ENCODE peak calls at places on chromosomes 16 and 17, in nine cellular contexts. One of them, this sample, is unnamed.

GRCh38 chr17:62848334-62848733 is 40.2 kb upstream of the MARCHF10 start:
- DNase-seq in HFFc6: no peak
- DNase-seq in stimulated activated CD4-positive, alpha-beta T cell treated with anti-CD3 and anti-CD28 coated beads, Interleukin-15, amount 100 ng/mL, for 48 hours: no peak
- DNase-seq in HT1080: no peak
- DNase-seq in GOT3: no peak
- DNase-seq in right atrium auricular region: no peak
- DNase-seq in bronchial epithelial cell: no peak
- DNase-seq in adrenal gland: no peak
- DNase-seq in activated CD8-positive, alpha-beta T cell treated with anti-CD3 and anti-CD28 coated beads, Interleukin-2, amount 10 ng/mL, durations not matched to agents 7 days and 5 days: no peak
- DNase-seq in this sample: no peak

GRCh38 chr17:48429638-48430586 is at the start of gene SKAP1:
- DNase-seq in HFFc6: no peak
- DNase-seq in stimulated activated CD4-positive, alpha-beta T cell treated with anti-CD3 and anti-CD28 coated beads, Interleukin-15, amount 100 ng/mL, for 48 hours: no peak
- DNase-seq in HT1080: no peak
- DNase-seq in GOT3: no peak
- DNase-seq in right atrium auricular region: no peak
- DNase-seq in bronchial epithelial cell: no peak
- DNase-seq in adrenal gland: peak; percentile 38
- DNase-seq in activated CD8-positive, alpha-beta T cell treated with anti-CD3 and anti-CD28 coated beads, Interleukin-2, amount 10 ng/mL, durations not matched to agents 7 days and 5 days: peak; percentile 67
- DNase-seq in this sample: no peak

GRCh38 chr16:660459-661183 is 7.3 kb upstream of the RHOT2 start:
- DNase-seq in HFFc6: peak; percentile 76
- DNase-seq in stimulated activated CD4-positive, alpha-beta T cell treated with anti-CD3 and anti-CD28 coated beads, Interleukin-15, amount 100 ng/mL, for 48 hours: peak; percentile 59
- DNase-seq in HT1080: no peak
- DNase-seq in GOT3: no peak
- DNase-seq in right atrium auricular region: peak; percentile 89
- DNase-seq in bronchial epithelial cell: peak; percentile 65
- DNase-seq in adrenal gland: peak; percentile 94
- DNase-seq in activated CD8-positive, alpha-beta T cell treated with anti-CD3 and anti-CD28 coated beads, Interleukin-2, amount 10 ng/mL, durations not matched to agents 7 days and 5 days: peak; percentile 67
- DNase-seq in this sample: peak; percentile 88

GRCh38 chr17:2593846-2594656 is 597 bp downstream of the PAFAH1B1 start:
- DNase-seq in HFFc6: peak; percentile 32
- DNase-seq in stimulated activated CD4-positive, alpha-beta T cell treated with anti-CD3 and anti-CD28 coated beads, Interleukin-15, amount 100 ng/mL, for 48 hours: peak; percentile 72
- DNase-seq in HT1080: peak; percentile 36
- DNase-seq in GOT3: no peak
- DNase-seq in right atrium auricular region: peak; percentile 75
- DNase-seq in bronchial epithelial cell: peak; percentile 37
- DNase-seq in adrenal gland: peak; percentile 88
- DNase-seq in activated CD8-positive, alpha-beta T cell treated with anti-CD3 and anti-CD28 coated beads, Interleukin-2, amount 10 ng/mL, durations not matched to agents 7 days and 5 days: peak; percentile 87
- DNase-seq in this sample: peak; percentile 79

GRCh38 chr16:55475919-55476318 is 3.1 kb upstream of the MMP2 start:
- DNase-seq in HFFc6: no peak
- DNase-seq in stimulated activated CD4-positive, alpha-beta T cell treated with anti-CD3 and anti-CD28 coated beads, Interleukin-15, amount 100 ng/mL, for 48 hours: no peak
- DNase-seq in HT1080: no peak
- DNase-seq in GOT3: no peak
- DNase-seq in right atrium auricular region: no peak
- DNase-seq in bronchial epithelial cell: no peak
- DNase-seq in adrenal gland: no peak
- DNase-seq in activated CD8-positive, alpha-beta T cell treated with anti-CD3 and anti-CD28 coated beads, Interleukin-2, amount 10 ng/mL, durations not matched to agents 7 days and 5 days: no peak
- DNase-seq in this sample: no peak

GRCh38 chr17:80738020-80738380 is 193.4 kb downstream of the RPTOR start:
- DNase-seq in HFFc6: no peak
- DNase-seq in stimulated activated CD4-positive, alpha-beta T cell treated with anti-CD3 and anti-CD28 coated beads, Interleukin-15, amount 100 ng/mL, for 48 hours: no peak
- DNase-seq in HT1080: no peak
- DNase-seq in GOT3: no peak
- DNase-seq in right atrium auricular region: no peak
- DNase-seq in bronchial epithelial cell: no peak
- DNase-seq in adrenal gland: no peak
- DNase-seq in activated CD8-positive, alpha-beta T cell treated with anti-CD3 and anti-CD28 coated beads, Interleukin-2, amount 10 ng/mL, durations not matched to agents 7 days and 5 days: no peak
- DNase-seq in this sample: no peak

GRCh38 chr16:84941916-84942315 is 69.4 kb downstream of the ZDHHC7 start:
- DNase-seq in HFFc6: peak; percentile 84
- DNase-seq in stimulated activated CD4-positive, alpha-beta T cell treated with anti-CD3 and anti-CD28 coated beads, Interleukin-15, amount 100 ng/mL, for 48 hours: no peak
- DNase-seq in HT1080: peak; percentile 60
- DNase-seq in GOT3: no peak
- DNase-seq in right atrium auricular region: no peak
- DNase-seq in bronchial epithelial cell: no peak
- DNase-seq in adrenal gland: peak; percentile 80
- DNase-seq in activated CD8-positive, alpha-beta T cell treated with anti-CD3 and anti-CD28 coated beads, Interleukin-2, amount 10 ng/mL, durations not matched to agents 7 days and 5 days: no peak
- DNase-seq in this sample: no peak

GRCh38 chr16:77409311-77409710 is 25.5 kb downstream of the ADAMTS18 start:
- DNase-seq in HFFc6: no peak
- DNase-seq in stimulated activated CD4-positive, alpha-beta T cell treated with anti-CD3 and anti-CD28 coated beads, Interleukin-15, amount 100 ng/mL, for 48 hours: no peak
- DNase-seq in HT1080: no peak
- DNase-seq in GOT3: no peak
- DNase-seq in right atrium auricular region: no peak
- DNase-seq in bronchial epithelial cell: no peak
- DNase-seq in adrenal gland: no peak
- DNase-seq in activated CD8-positive, alpha-beta T cell treated with anti-CD3 and anti-CD28 coated beads, Interleukin-2, amount 10 ng/mL, durations not matched to agents 7 days and 5 days: no peak
- DNase-seq in this sample: no peak

GRCh38 chr16:1564325-1564724 is 30.9 kb downstream of the TMEM204 start:
- DNase-seq in HFFc6: no peak
- DNase-seq in stimulated activated CD4-positive, alpha-beta T cell treated with anti-CD3 and anti-CD28 coated beads, Interleukin-15, amount 100 ng/mL, for 48 hours: no peak
- DNase-seq in HT1080: no peak
- DNase-seq in GOT3: no peak
- DNase-seq in right atrium auricular region: no peak
- DNase-seq in bronchial epithelial cell: no peak
- DNase-seq in adrenal gland: no peak
- DNase-seq in activated CD8-positive, alpha-beta T cell treated with anti-CD3 and anti-CD28 coated beads, Interleukin-2, amount 10 ng/mL, durations not matched to agents 7 days and 5 days: no peak
- DNase-seq in this sample: no peak

GRCh38 chr17:8188408-8188839 is 1.6 kb downstream of the BORCS6 start:
- DNase-seq in HFFc6: no peak
- DNase-seq in stimulated activated CD4-positive, alpha-beta T cell treated with anti-CD3 and anti-CD28 coated beads, Interleukin-15, amount 100 ng/mL, for 48 hours: no peak
- DNase-seq in HT1080: no peak
- DNase-seq in GOT3: no peak
- DNase-seq in right atrium auricular region: no peak
- DNase-seq in bronchial epithelial cell: no peak
- DNase-seq in adrenal gland: peak; percentile 25
- DNase-seq in activated CD8-positive, alpha-beta T cell treated with anti-CD3 and anti-CD28 coated beads, Interleukin-2, amount 10 ng/mL, durations not matched to agents 7 days and 5 days: no peak
- DNase-seq in this sample: no peak

GRCh38 chr16:27198451-27199234 is 4.7 kb upstream of the KDM8 start:
- DNase-seq in HFFc6: no peak
- DNase-seq in stimulated activated CD4-positive, alpha-beta T cell treated with anti-CD3 and anti-CD28 coated beads, Interleukin-15, amount 100 ng/mL, for 48 hours: no peak
- DNase-seq in HT1080: peak; percentile 25
- DNase-seq in GOT3: no peak
- DNase-seq in right atrium auricular region: no peak
- DNase-seq in bronchial epithelial cell: no peak
- DNase-seq in adrenal gland: no peak
- DNase-seq in activated CD8-positive, alpha-beta T cell treated with anti-CD3 and anti-CD28 coated beads, Interleukin-2, amount 10 ng/mL, durations not matched to agents 7 days and 5 days: no peak
- DNase-seq in this sample: no peak

GRCh38 chr17:2594657-2595085 is 1.2 kb downstream of the PAFAH1B1 start:
- DNase-seq in HFFc6: no peak
- DNase-seq in stimulated activated CD4-positive, alpha-beta T cell treated with anti-CD3 and anti-CD28 coated beads, Interleukin-15, amount 100 ng/mL, for 48 hours: no peak
- DNase-seq in HT1080: no peak
- DNase-seq in GOT3: no peak
- DNase-seq in right atrium auricular region: no peak
- DNase-seq in bronchial epithelial cell: no peak
- DNase-seq in adrenal gland: no peak
- DNase-seq in activated CD8-positive, alpha-beta T cell treated with anti-CD3 and anti-CD28 coated beads, Interleukin-2, amount 10 ng/mL, durations not matched to agents 7 days and 5 days: peak; percentile 24
- DNase-seq in this sample: peak; percentile 37

GRCh38 chr17:74936470-74936799 is 737 bp downstream of the OTOP3 start:
- DNase-seq in HFFc6: no peak
- DNase-seq in stimulated activated CD4-positive, alpha-beta T cell treated with anti-CD3 and anti-CD28 coated beads, Interleukin-15, amount 100 ng/mL, for 48 hours: no peak
- DNase-seq in HT1080: no peak
- DNase-seq in GOT3: no peak
- DNase-seq in right atrium auricular region: no peak
- DNase-seq in bronchial epithelial cell: no peak
- DNase-seq in adrenal gland: no peak
- DNase-seq in activated CD8-positive, alpha-beta T cell treated with anti-CD3 and anti-CD28 coated beads, Interleukin-2, amount 10 ng/mL, durations not matched to agents 7 days and 5 days: no peak
- DNase-seq in this sample: no peak

GRCh38 chr16:3764409-3764808 is 47.1 kb upstream of the TRAP1 start:
- DNase-seq in HFFc6: no peak
- DNase-seq in stimulated activated CD4-positive, alpha-beta T cell treated with anti-CD3 and anti-CD28 coated beads, Interleukin-15, amount 100 ng/mL, for 48 hours: no peak
- DNase-seq in HT1080: no peak
- DNase-seq in GOT3: no peak
- DNase-seq in right atrium auricular region: no peak
- DNase-seq in bronchial epithelial cell: no peak
- DNase-seq in adrenal gland: no peak
- DNase-seq in activated CD8-positive, alpha-beta T cell treated with anti-CD3 and anti-CD28 coated beads, Interleukin-2, amount 10 ng/mL, durations not matched to agents 7 days and 5 days: no peak
- DNase-seq in this sample: no peak

GRCh38 chr17:69093279-69093789 is 32.6 kb upstream of the ABCA9 start:
- DNase-seq in HFFc6: no peak
- DNase-seq in stimulated activated CD4-positive, alpha-beta T cell treated with anti-CD3 and anti-CD28 coated beads, Interleukin-15, amount 100 ng/mL, for 48 hours: no peak
- DNase-seq in HT1080: no peak
- DNase-seq in GOT3: no peak
- DNase-seq in right atrium auricular region: no peak
- DNase-seq in bronchial epithelial cell: no peak
- DNase-seq in adrenal gland: no peak
- DNase-seq in activated CD8-positive, alpha-beta T cell treated with anti-CD3 and anti-CD28 coated beads, Interleukin-2, amount 10 ng/mL, durations not matched to agents 7 days and 5 days: no peak
- DNase-seq in this sample: no peak

GRCh38 chr16:57863434-57864160 is 61.3 kb upstream of the KIFC3 start:
- DNase-seq in HFFc6: peak; percentile 74
- DNase-seq in stimulated activated CD4-positive, alpha-beta T cell treated with anti-CD3 and anti-CD28 coated beads, Interleukin-15, amount 100 ng/mL, for 48 hours: no peak
- DNase-seq in HT1080: peak; percentile 69
- DNase-seq in GOT3: peak; percentile 7
- DNase-seq in right atrium auricular region: peak; percentile 78
- DNase-seq in bronchial epithelial cell: peak; percentile 59
- DNase-seq in adrenal gland: peak; percentile 81
- DNase-seq in activated CD8-positive, alpha-beta T cell treated with anti-CD3 and anti-CD28 coated beads, Interleukin-2, amount 10 ng/mL, durations not matched to agents 7 days and 5 days: no peak
- DNase-seq in this sample: peak; percentile 79

GRCh38 chr17:75720656-75721462 is at the start of gene ITGB4:
- DNase-seq in HFFc6: no peak
- DNase-seq in stimulated activated CD4-positive, alpha-beta T cell treated with anti-CD3 and anti-CD28 coated beads, Interleukin-15, amount 100 ng/mL, for 48 hours: peak; percentile 4
- DNase-seq in HT1080: no peak
- DNase-seq in GOT3: no peak
- DNase-seq in right atrium auricular region: no peak
- DNase-seq in bronchial epithelial cell: peak; percentile 79
- DNase-seq in adrenal gland: no peak
- DNase-seq in activated CD8-positive, alpha-beta T cell treated with anti-CD3 and anti-CD28 coated beads, Interleukin-2, amount 10 ng/mL, durations not matched to agents 7 days and 5 days: peak; percentile 75
- DNase-seq in this sample: peak; percentile 55

GRCh38 chr16:84662471-84662870 is 14.2 kb downstream of the KLHL36 start:
- DNase-seq in HFFc6: no peak
- DNase-seq in stimulated activated CD4-positive, alpha-beta T cell treated with anti-CD3 and anti-CD28 coated beads, Interleukin-15, amount 100 ng/mL, for 48 hours: no peak
- DNase-seq in HT1080: no peak
- DNase-seq in GOT3: no peak
- DNase-seq in right atrium auricular region: no peak
- DNase-seq in bronchial epithelial cell: no peak
- DNase-seq in adrenal gland: no peak
- DNase-seq in activated CD8-positive, alpha-beta T cell treated with anti-CD3 and anti-CD28 coated beads, Interleukin-2, amount 10 ng/mL, durations not matched to agents 7 days and 5 days: no peak
- DNase-seq in this sample: no peak

GRCh38 chr17:39239640-39240314 is 14.0 kb upstream of the STAC2 start:
- DNase-seq in HFFc6: no peak
- DNase-seq in stimulated activated CD4-positive, alpha-beta T cell treated with anti-CD3 and anti-CD28 coated beads, Interleukin-15, amount 100 ng/mL, for 48 hours: peak; percentile 53
- DNase-seq in HT1080: no peak
- DNase-seq in GOT3: no peak
- DNase-seq in right atrium auricular region: no peak
- DNase-seq in bronchial epithelial cell: peak; percentile 41
- DNase-seq in adrenal gland: no peak
- DNase-seq in activated CD8-positive, alpha-beta T cell treated with anti-CD3 and anti-CD28 coated beads, Interleukin-2, amount 10 ng/mL, durations not matched to agents 7 days and 5 days: peak; percentile 77
- DNase-seq in this sample: no peak

GRCh38 chr17:2723997-2724782 is 12.6 kb upstream of the CLUH start:
- DNase-seq in HFFc6: no peak
- DNase-seq in stimulated activated CD4-positive, alpha-beta T cell treated with anti-CD3 and anti-CD28 coated beads, Interleukin-15, amount 100 ng/mL, for 48 hours: no peak
- DNase-seq in HT1080: no peak
- DNase-seq in GOT3: no peak
- DNase-seq in right atrium auricular region: no peak
- DNase-seq in bronchial epithelial cell: no peak
- DNase-seq in adrenal gland: no peak
- DNase-seq in activated CD8-positive, alpha-beta T cell treated with anti-CD3 and anti-CD28 coated beads, Interleukin-2, amount 10 ng/mL, durations not matched to agents 7 days and 5 days: no peak
- DNase-seq in this sample: no peak

GRCh38 chr16:89721644-89722391 is 481 bp downstream of the ZNF276 start:
- DNase-seq in HFFc6: peak; percentile 49
- DNase-seq in stimulated activated CD4-positive, alpha-beta T cell treated with anti-CD3 and anti-CD28 coated beads, Interleukin-15, amount 100 ng/mL, for 48 hours: no peak
- DNase-seq in HT1080: peak; percentile 65
- DNase-seq in GOT3: no peak
- DNase-seq in right atrium auricular region: no peak
- DNase-seq in bronchial epithelial cell: peak; percentile 32
- DNase-seq in adrenal gland: peak; percentile 61
- DNase-seq in activated CD8-positive, alpha-beta T cell treated with anti-CD3 and anti-CD28 coated beads, Interleukin-2, amount 10 ng/mL, durations not matched to agents 7 days and 5 days: peak; percentile 91
- DNase-seq in this sample: no peak

This sample was measured in globus pallidus.